ENCODE peak calls at places on chromosome 18, in four cellular contexts. N is tibial artery, M is BE2C, G is brain microvascular endothelial cell. A is an unnamed sample.

GRCh38 chr18:48408727-48409590 is at the start of gene ZBTB7C:
- DNase-seq in N (peak), M (peak), G (no peak), A (no peak)

GRCh38 chr18:12312936-12313335 is 4.9 kb downstream of the TUBB6 start:
- DNase-seq in N (no peak), M (no peak), G (no peak), A (no peak)

GRCh38 chr18:46712406-46712805 is 44.4 kb downstream of the ST8SIA5 start:
- DNase-seq in N (no peak), M (no peak), G (no peak), A (no peak)

GRCh38 chr18:63924551-63924950 is 16.8 kb downstream of the SERPINB10 start:
- DNase-seq in N (no peak), M (no peak), G (no peak), A (no peak)

GRCh38 chr18:48296581-48296980 is 112.6 kb downstream of the ZBTB7C start:
- DNase-seq in N (peak), M (no peak), G (no peak), A (no peak)

GRCh38 chr18:39788395-39788794 is 2166.6 kb upstream of the PIK3C3 start:
- DNase-seq in N (no peak), M (no peak), G (no peak), A (no peak)

GRCh38 chr18:79553696-79554095 is 125.9 kb upstream of the CTDP1 start:
- DNase-seq in N (peak), M (no peak), G (no peak), A (no peak)

GRCh38 chr18:58438161-58438983 is 190.5 kb downstream of the ALPK2 start:
- DNase-seq in N (no peak), M (no peak), G (no peak), A (no peak)

GRCh38 chr18:56443508-56443907 is 194.9 kb downstream of the TXNL1 start:
- DNase-seq in N (no peak), M (no peak), G (no peak), A (no peak)

GRCh38 chr18:33875029-33875428 is 297.0 kb downstream of the ASXL3 start:
- DNase-seq in N (no peak), M (no peak), G (no peak), A (no peak)

GRCh38 chr18:35095983-35096676 is 54.9 kb downstream of the MAPRE2 start:
- DNase-seq in N (no peak), M (no peak), G (peak), A (no peak)

GRCh38 chr18:76874643-76875389 is 52.5 kb downstream of the ZNF236 start:
- DNase-seq in N (no peak), M (peak), G (no peak), A (no peak)

GRCh38 chr18:65968605-65969004 is 217.8 kb downstream of the CDH7 start:
- DNase-seq in N (no peak), M (no peak), G (no peak), A (no peak)
- TF ChIP-seq CTCF in N (no peak), M (peak), G (peak), A (no peak)

GRCh38 chr18:60196818-60197217 is 175.8 kb downstream of the MC4R start:
- DNase-seq in N (no peak), M (no peak), G (no peak), A (no peak)
- TF ChIP-seq CTCF in N (no peak), M (no peak), G (no peak), A (no peak)

GRCh38 chr18:61322265-61322873 is 10.9 kb upstream of the CDH20 start:
- DNase-seq in N (no peak), M (peak), G (peak), A (peak)
- TF ChIP-seq CTCF in N (peak), M (peak), G (peak), A (peak)

GRCh38 chr18:65936678-65937077 is 185.9 kb downstream of the CDH7 start:
- DNase-seq in N (no peak), M (no peak), G (no peak), A (no peak)
- TF ChIP-seq CTCF in N (no peak), M (peak), G (no peak), A (no peak)

A was measured in omental fat pad.